ENCODE peak calls at places on chromosomes 4 and X, in seven cellular contexts. G is left ventricle myocardium inferior; O is DND-41; P is tibial artery; W is BE2C; B is breast epithelium; N is CD8-positive, alpha-beta memory T cell. T is an unnamed sample.

GRCh38 chrX:41563881-41564280 is 116.7 kb downstream of the NYX start:
- DNase-seq in N (no peak), P (no peak), B (no peak), O (no peak), W (no peak), G (no peak), T (no peak)

GRCh38 chr4:95014068-95014467 is 256.3 kb downstream of the BMPR1B start:
- DNase-seq in O (no peak), P (no peak), G (no peak), B (no peak), N (no peak), W (no peak), T (no peak)

GRCh38 chr4:152107736-152108500 is 347.1 kb upstream of the GATB start:
- DNase-seq in P (no peak), W (no peak), B (no peak), N (no peak), G (no peak), O (no peak), T (no peak)

GRCh38 chr4:95431678-95432077 is 117.1 kb downstream of the UNC5C start:
- DNase-seq in G (no peak), O (no peak), N (no peak), B (no peak), P (no peak), W (no peak), T (no peak)

GRCh38 chr4:76194325-76194724 is 19.3 kb downstream of the SCARB2 start:
- DNase-seq in W (no peak), O (no peak), P (peak; percentile 70), N (no peak), G (no peak), B (no peak), T (peak; percentile 41)

GRCh38 chr4:5893013-5893580 is at the start of gene CRMP1:
- DNase-seq in O (no peak), B (no peak), N (no peak), G (no peak), W (peak; percentile 91), P (no peak), T (no peak)

GRCh38 chrX:141220342-141221008 is 21.8 kb downstream of the SPANXC start:
- DNase-seq in W (no peak), P (no peak), O (no peak), G (no peak), N (no peak), B (no peak), T (peak; percentile 31)

GRCh38 chrX:154729439-154729838 is 21.4 kb downstream of the GAB3 start:
- DNase-seq in B (no peak), O (no peak), N (no peak), G (no peak), P (no peak), W (no peak), T (no peak)

GRCh38 chrX:18574591-18574990 is 97.3 kb downstream of the RS1 start:
- DNase-seq in O (no peak), B (no peak), P (peak; percentile 38), N (no peak), G (peak; percentile 22), W (no peak), T (peak; percentile 52)

GRCh38 chr4:20192754-20193521 is 58.8 kb upstream of the SLIT2 start:
- DNase-seq in O (no peak), N (no peak), B (no peak), G (no peak), W (no peak), P (no peak), T (peak; percentile 4)

GRCh38 chr4:76968937-76969336 is 19.4 kb downstream of the SEPTIN11 start:
- DNase-seq in G (peak; percentile 15), B (no peak), N (no peak), W (no peak), O (no peak), P (peak; percentile 52), T (no peak)

DNA sequence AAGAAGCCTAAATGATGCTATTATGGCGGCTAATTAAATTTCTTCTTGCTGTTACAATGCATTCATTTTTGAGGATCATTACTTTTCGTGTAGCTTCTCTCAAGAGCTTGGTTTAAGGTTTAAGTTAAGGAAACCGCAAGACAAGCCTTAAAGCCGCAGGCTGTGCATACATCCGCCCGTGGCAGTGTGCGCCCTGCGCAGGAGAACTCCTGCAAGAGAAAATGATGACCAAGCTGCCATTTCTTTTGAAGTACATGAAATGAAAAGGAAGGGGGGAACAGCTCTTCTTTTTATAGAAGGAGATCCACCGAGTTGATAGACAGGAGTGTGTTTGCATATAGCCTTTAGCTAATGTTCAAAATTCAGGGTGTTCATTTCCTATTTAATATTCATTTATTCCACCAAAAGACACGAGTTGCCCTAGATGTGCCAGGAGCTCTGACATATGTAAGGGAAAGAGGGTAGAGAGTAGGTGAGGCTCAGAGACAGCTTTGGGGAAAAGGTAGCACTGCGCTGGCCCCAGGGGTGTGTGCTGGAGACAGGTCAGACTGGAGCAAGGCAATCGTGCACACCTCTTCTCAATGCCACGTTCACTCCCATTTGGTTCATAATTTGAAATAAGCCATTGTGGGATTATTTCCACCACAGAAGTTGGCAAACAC is 112.1 kb upstream of the LDB2 start:
- DNase-seq in G (no peak), N (no peak), P (no peak), B (no peak), W (no peak), O (no peak), T (no peak)
- H3K36me3 ChIP-seq in G (no peaks in the 10 kb centered on the region), N (no peaks in the 10 kb centered on the region), P (no peaks in the 10 kb centered on the region), B (no peaks in the 10 kb centered on the region), W (no peaks in the 10 kb centered on the region), O (no peaks in the 10 kb centered on the region), T (no peaks in the 10 kb centered on the region)

GRCh38 chrX:70049406-70049805 is 332 bp downstream of the AWAT2 start:
- DNase-seq in O (no peak), B (no peak), P (no peak), W (no peak), N (no peak), G (no peak), T (no peak)
- H3K4me3 ChIP-seq in O (no peak overlapping the region), B (no peak overlapping the region), P (no peak overlapping the region), W (no peak overlapping the region), N (no peak overlapping the region), G (no peak overlapping the region), T (no peak overlapping the region)

DNA sequence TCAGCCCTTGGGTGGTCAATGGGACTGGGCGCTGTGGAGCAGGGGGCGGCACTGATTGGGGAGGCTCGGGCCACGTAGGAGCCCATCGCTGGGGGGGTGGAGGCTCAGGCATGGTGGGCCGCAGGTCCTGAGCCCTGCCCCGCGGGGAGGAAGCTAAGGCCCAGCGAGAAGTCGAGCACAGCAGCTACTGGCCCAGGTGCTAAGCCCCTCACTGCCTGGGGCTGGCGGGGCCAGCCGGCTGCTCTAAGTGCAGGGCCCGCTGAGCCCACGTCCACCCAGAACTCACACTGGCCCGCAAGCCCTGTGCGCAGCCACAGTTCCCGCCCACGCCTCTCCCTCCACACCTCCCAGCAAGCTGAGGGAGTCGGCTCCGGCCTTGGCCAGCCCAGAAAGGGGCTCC is 66.4 kb downstream of the ZNF141 start:
- DNase-seq in N (no peak), W (no peak), G (no peak), P (no peak), O (no peak), B (no peak), T (no peak)
- H3K9me3 ChIP-seq in N (no peaks in the 10 kb centered on the region), W (no peaks in the 10 kb centered on the region), G (peaks cover 96% of the 10 kb centered on the region), P (peaks cover 95% of the 10 kb centered on the region), O (peaks cover 26% of the 10 kb centered on the region), B (peaks cover 96% of the 10 kb centered on the region), T (no peaks in the 10 kb centered on the region)

GRCh38 chr4:139719381-139720101 is 53.9 kb downstream of the MGST2 start:
- DNase-seq in B (no peak), P (no peak), O (no peak), W (no peak), N (no peak), G (no peak), T (no peak)

GRCh38 chr4:139718833-139719232 is 53.2 kb downstream of the MGST2 start:
- DNase-seq in G (no peak), W (no peak), N (no peak), B (no peak), O (no peak), P (no peak), T (no peak)

GRCh38 chr4:139720806-139721205 is 55.2 kb downstream of the MGST2 start:
- DNase-seq in O (no peak), W (no peak), P (no peak), N (no peak), B (no peak), G (no peak), T (no peak)

GRCh38 chr4:139718358-139718757 is 52.7 kb downstream of the MGST2 start:
- DNase-seq in P (no peak), O (no peak), B (no peak), G (no peak), N (no peak), W (no peak), T (no peak)

DNA sequence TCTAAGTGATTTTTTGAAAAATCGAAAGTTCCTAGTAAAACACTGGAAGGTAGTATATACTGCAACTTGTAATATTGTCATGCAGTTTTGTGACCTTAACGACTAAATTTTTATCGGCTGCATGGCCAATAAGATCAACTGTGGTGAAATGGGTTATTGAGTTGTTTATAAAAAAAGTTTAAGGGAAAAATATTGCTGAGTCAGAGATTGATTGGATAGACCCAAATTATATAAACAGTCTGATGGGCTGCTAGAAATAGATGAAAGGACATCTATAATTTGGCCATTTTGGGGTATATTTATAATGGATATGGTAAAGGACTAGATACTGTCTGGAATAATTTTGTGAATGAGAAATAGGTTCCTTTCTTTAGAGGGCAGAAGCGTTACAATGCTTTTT is 56.2 kb downstream of the MGST2 start:
- DNase-seq in P (no peak), G (no peak), B (no peak), O (no peak), W (no peak), N (no peak), T (no peak)
- H3K36me3 ChIP-seq in P (peaks cover 41% of the 10 kb centered on the region), G (peaks cover 35% of the 10 kb centered on the region), B (peaks cover 5% of the 10 kb centered on the region), O (peaks cover 27% of the 10 kb centered on the region), W (peaks cover 36% of the 10 kb centered on the region), N (no peaks in the 10 kb centered on the region), T (no peaks in the 10 kb centered on the region)

DNA sequence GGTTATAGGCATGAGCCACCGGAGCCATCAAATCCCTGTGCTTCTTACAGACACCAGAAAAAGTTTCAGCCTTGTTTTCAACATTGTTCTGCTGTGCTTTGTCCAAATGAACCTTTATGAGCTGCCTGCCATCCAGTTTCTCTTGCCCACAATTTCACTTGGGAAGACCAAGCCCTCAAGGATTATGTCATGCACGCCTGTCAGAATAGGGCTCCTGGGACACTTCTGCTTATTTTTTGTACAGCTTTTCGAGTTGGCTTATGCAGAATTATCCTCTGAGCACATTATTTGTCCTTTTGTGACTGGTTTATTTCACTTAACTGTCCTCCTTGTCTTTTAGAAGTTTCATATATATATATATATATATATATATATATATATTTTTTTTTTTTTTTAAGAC is 16.2 kb downstream of the UBE2K start:
- DNase-seq in B (no peak), W (no peak), G (no peak), N (no peak), P (no peak), O (no peak), T (no peak)
- H3K4me3 ChIP-seq in B (no peak overlapping the region), W (no peak overlapping the region), G (no peak overlapping the region), N (no peak overlapping the region), P (no peak overlapping the region), O (no peak overlapping the region), T (no peak overlapping the region)

GRCh38 chr4:54231419-54232150 is 2.5 kb downstream of the PDGFRA start:
- DNase-seq in P (peak; percentile 75), B (no peak), N (no peak), G (peak; percentile 76), W (no peak), O (no peak), T (peak; percentile 87)
- H3K9me3 ChIP-seq in P (no peaks in the 10 kb centered on the region), B (no peaks in the 10 kb centered on the region), N (no peaks in the 10 kb centered on the region), G (no peaks in the 10 kb centered on the region), W (peaks cover 5% of the 10 kb centered on the region), O (peaks cover 28% of the 10 kb centered on the region), T (peaks cover 5% of the 10 kb centered on the region)

T was measured in MG63.